ENCODE peak calls at places on chromosome 1, in four cellular contexts. Z is epithelial cell of esophagus, W is ovary, F is cardiac fibroblast. P is an unnamed sample.

GRCh38 chr1:51784997-51785421 is 93.5 kb downstream of the NRDC start:
- DNase-seq in F (peak; percentile 78), W (no peak), Z (no peak), P (no peak)

GRCh38 chr1:201268604-201269151 is 14.6 kb upstream of the PKP1 start:
- DNase-seq in F (peak; percentile 75), W (no peak), Z (peak; percentile 75), P (no peak)

GRCh38 chr1:183070234-183070922 is 47.2 kb downstream of the LAMC1 start:
- DNase-seq in W (no peak), Z (no peak), F (no peak), P (no peak)

GRCh38 chr1:52423771-52424170 is 19.4 kb downstream of the PRPF38A start:
- DNase-seq in W (no peak), Z (no peak), F (no peak), P (peak; percentile 83)

GRCh38 chr1:113433177-113433576 is 42.9 kb downstream of the MAGI3 start:
- DNase-seq in F (no peak), W (no peak), Z (no peak), P (no peak)

GRCh38 chr1:78004719-78005346 is at the start of gene DNAJB4:
- DNase-seq in W (peak; percentile 84), Z (peak; percentile 97), F (peak; percentile 99), P (peak; percentile 95)

GRCh38 chr1:220326578-220326977 is 54.3 kb upstream of the RAB3GAP2 start:
- DNase-seq in W (no peak), F (no peak), Z (peak; percentile 83), P (no peak)

GRCh38 chr1:177355575-177355974 is 184.8 kb downstream of the BRINP2 start:
- DNase-seq in F (peak; percentile 60), W (no peak), Z (peak; percentile 61), P (peak; percentile 22)

GRCh38 chr1:198667796-198668195 is 29.0 kb downstream of the PTPRC start:
- DNase-seq in W (no peak), F (no peak), Z (no peak), P (no peak)

GRCh38 chr1:161954466-161954865 is 69.2 kb downstream of the OLFML2B start:
- DNase-seq in W (no peak), Z (no peak), F (peak; percentile 21), P (no peak)

GRCh38 chr1:189131576-189131975 is 1346.1 kb downstream of the BRINP3 start:
- DNase-seq in W (no peak), F (no peak), Z (peak; percentile 5), P (no peak)

GRCh38 chr1:58430355-58431335 is 115.9 kb downstream of the OMA1 start:
- DNase-seq in Z (no peak), F (no peak), W (no peak), P (no peak)

GRCh38 chr1:31101147-31101502 is 35.6 kb upstream of the PUM1 start:
- DNase-seq in Z (peak; percentile 52), W (no peak), F (peak; percentile 80), P (peak; percentile 12)

GRCh38 chr1:84997667-84998600 is 1.0 kb upstream of the MCOLN2 start:
- DNase-seq in W (no peak), Z (peak; percentile 33), F (peak; percentile 16), P (peak; percentile 24)

GRCh38 chr1:156119503-156120209 is 5.1 kb downstream of the LMNA start:
- DNase-seq in W (no peak), F (peak; percentile 61), Z (peak; percentile 77), P (peak; percentile 84)

GRCh38 chr1:155104605-155105534 is 22.8 kb upstream of the EFNA1 start:
- DNase-seq in W (no peak), Z (no peak), F (no peak), P (no peak)

GRCh38 chr1:58782308-58783089 is 1.3 kb downstream of the JUN start:
- DNase-seq in F (peak; percentile 62), Z (peak; percentile 34), W (peak; percentile 70), P (peak; percentile 87)

GRCh38 chr1:2300004-2300771 is 72.1 kb downstream of the SKI start:
- DNase-seq in Z (no peak), W (no peak), F (no peak), P (peak; percentile 52)

GRCh38 chr1:73854527-73854926 is 343.4 kb downstream of the LRRIQ3 start:
- DNase-seq in Z (no peak), F (no peak), W (no peak), P (no peak)

GRCh38 chr1:201217146-201217545 is 26.5 kb downstream of the IGFN1 start:
- DNase-seq in W (peak; percentile 13), Z (no peak), F (no peak), P (no peak)

GRCh38 chr1:148264374-148265276 is 112.5 kb upstream of the NBPF11 start:
- DNase-seq in Z (peak; percentile 90), W (peak; percentile 67), F (peak; percentile 56), P (peak; percentile 2)

GRCh38 chr1:85230305-85230977 is 29.0 kb downstream of the C1orf52 start:
- DNase-seq in W (no peak), F (no peak), Z (no peak), P (peak; percentile 12)

GRCh38 chr1:99580451-99580850 is 65.5 kb upstream of the PALMD start:
- DNase-seq in Z (peak; percentile 99), F (peak; percentile 65), W (no peak), P (no peak)

GRCh38 chr1:34845131-34845901 is 14.2 kb downstream of the SMIM12 start:
- DNase-seq in F (no peak), Z (no peak), W (no peak), P (no peak)

GRCh38 chr1:44660176-44660575 is 14.1 kb downstream of the TMEM53 start:
- DNase-seq in W (no peak), Z (no peak), F (peak; percentile 56), P (no peak)

GRCh38 chr1:69693921-69694320 is 126.2 kb downstream of the LRRC7 start:
- DNase-seq in F (no peak), Z (peak; percentile 88), W (no peak), P (no peak)

GRCh38 chr1:20200966-20201365 is 14.6 kb upstream of the PLA2G2C start:
- DNase-seq in W (no peak), F (no peak), Z (no peak), P (peak; percentile 21)

GRCh38 chr1:227190321-227190720 is 128.0 kb downstream of the CDC42BPA start:
- DNase-seq in F (no peak), Z (no peak), W (no peak), P (no peak)

GRCh38 chr1:97412737-97413136 is 508.1 kb downstream of the DPYD start:
- DNase-seq in F (peak; percentile 24), Z (peak; percentile 19), W (no peak), P (no peak)

GRCh38 chr1:201357636-201358348 is 19.7 kb downstream of the TNNT2 start:
- DNase-seq in W (no peak), F (no peak), Z (no peak), P (no peak)

GRCh38 chr1:1330366-1331067 is 563 bp upstream of the TAS1R3 start:
- DNase-seq in F (no peak), W (no peak), Z (no peak), P (no peak)

GRCh38 chr1:154859151-154859785 is 10.8 kb downstream of the KCNN3 start:
- DNase-seq in F (no peak), W (no peak), Z (no peak), P (no peak)

GRCh38 chr1:42777860-42778259 is 6.9 kb upstream of the TMEM269 start:
- DNase-seq in F (peak; percentile 60), W (no peak), Z (peak; percentile 59), P (peak; percentile 56)

GRCh38 chr1:159483501-159483900 is 44.0 kb downstream of the OR10J1 start:
- DNase-seq in Z (peak; percentile 14), W (no peak), F (no peak), P (no peak)

GRCh38 chr1:201628490-201628889 is 89.6 kb downstream of the NAV1 start:
- DNase-seq in Z (no peak), W (no peak), F (no peak), P (no peak)

GRCh38 chr1:72986591-72987290 is 704.4 kb upstream of the NEGR1 start:
- DNase-seq in F (no peak), W (no peak), Z (no peak), P (no peak)

GRCh38 chr1:145782166-145783099 is 41.5 kb downstream of the RNF115 start:
- DNase-seq in W (no peak), Z (peak; percentile 94), F (peak; percentile 81), P (no peak)

GRCh38 chr1:156475568-156476500 is 24.7 kb downstream of the MEF2D start:
- DNase-seq in W (peak; percentile 94), Z (peak; percentile 50), F (no peak), P (no peak)

GRCh38 chr1:47919113-47919833 is 77.9 kb downstream of the TRABD2B start:
- DNase-seq in F (no peak), Z (no peak), W (no peak), P (no peak)
- H3K4me3 ChIP-seq in F (no peak overlapping the region), Z (no peak overlapping the region), W (no peak overlapping the region), P (no peak overlapping the region)

DNA sequence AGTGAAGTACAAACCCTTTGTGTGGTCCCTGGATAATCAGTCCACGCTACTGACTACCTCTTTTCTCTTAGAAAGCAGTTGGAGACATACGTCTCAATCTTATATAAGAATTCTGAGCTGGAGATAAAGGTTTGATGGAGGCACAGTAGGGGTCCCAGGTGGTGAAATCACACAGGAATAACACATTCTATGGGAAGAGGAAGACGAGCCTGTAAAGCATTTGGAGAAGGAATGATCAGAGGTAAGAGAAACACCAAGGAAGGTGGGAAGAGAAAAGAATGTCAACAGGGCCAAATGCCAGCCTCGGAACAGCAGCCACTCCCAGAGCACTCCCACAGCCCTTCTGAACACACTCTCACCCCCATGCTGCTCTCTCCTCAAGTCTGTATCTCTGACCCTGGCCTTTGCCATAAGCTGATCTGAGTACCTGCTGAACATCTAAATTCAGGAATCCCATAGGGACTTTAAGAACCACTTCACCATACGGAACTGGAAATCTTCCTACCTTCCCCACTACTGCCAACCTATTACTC is 48.7 kb downstream of the TRAF5 start:
- DNase-seq in W (no peak), Z (no peak), F (no peak), P (no peak)
- H3K4me3 ChIP-seq in W (no peak overlapping the region), Z (no peak overlapping the region), F (no peak overlapping the region), P (no peak overlapping the region)

GRCh38 chr1:225879521-225880209 is 2.5 kb downstream of the TMEM63A start:
- DNase-seq in F (no peak), Z (no peak), W (no peak), P (no peak)
- H3K4me3 ChIP-seq in F (no peak overlapping the region), Z (no peak overlapping the region), W (no peak overlapping the region), P (no peak overlapping the region)

GRCh38 chr1:40038693-40039092 is 1.8 kb upstream of the CAP1 start:
- DNase-seq in W (no peak), Z (no peak), F (no peak), P (peak; percentile 24)
- H3K4me3 ChIP-seq in W (no peak overlapping the region), Z (no peak overlapping the region), F (no peak overlapping the region), P (peak overlapping the region; percentile 80)

P was measured in NB4.